ENCODE peak calls at places on chromosomes 4 and X, in eight cellular contexts. H, A, B, D, M, R, I and P are unnamed samples.

GRCh38 chrX:118181030-118181429 is 64.4 kb upstream of the KLHL13 start:
- DNase-seq in D (peak), H (no peak), M (peak), A (no peak), I (no peak), B (no peak), R (no peak), P (no peak)

GRCh38 chr4:40550900-40551546 is 78.6 kb downstream of the RBM47 start:
- DNase-seq in M (peak), A (no peak), B (no peak), D (no peak), H (no peak), R (no peak), I (no peak), P (peak)

GRCh38 chr4:78057135-78057599 is at the start of gene FRAS1:
- DNase-seq in I (peak), M (peak), B (no peak), H (no peak), D (peak), A (peak), R (peak), P (peak)

GRCh38 chr4:141027421-141027820 is 105.8 kb downstream of the RNF150 start:
- DNase-seq in R (peak), D (peak), I (no peak), M (peak), A (no peak), B (no peak), H (no peak), P (peak)

GRCh38 chr4:157170321-157170720 is 50.2 kb upstream of the GRIA2 start:
- DNase-seq in I (no peak), H (no peak), A (no peak), R (no peak), B (no peak), D (no peak), M (peak), P (peak)

GRCh38 chrX:2423293-2423692 is 77.5 kb downstream of the DHRSX start:
- DNase-seq in D (peak), H (no peak), I (no peak), R (no peak), B (no peak), M (peak), A (no peak), P (peak)

GRCh38 chr4:74794341-74794801 is at the start of gene BTC:
- DNase-seq in M (peak), B (no peak), D (peak), R (peak), I (no peak), A (no peak), H (no peak), P (no peak)

GRCh38 chrX:76428243-76429130 is 977 bp downstream of the MAGEE1 start:
- DNase-seq in A (no peak), R (no peak), D (no peak), B (no peak), I (no peak), H (peak), M (no peak), P (no peak)

GRCh38 chr4:77625485-77625884 is 19.9 kb downstream of the CXCL13 start:
- DNase-seq in I (no peak), R (no peak), M (no peak), H (no peak), D (no peak), B (no peak), A (no peak), P (no peak)

GRCh38 chrX:130264573-130264972 is 4.1 kb downstream of the ZNF280C start:
- DNase-seq in B (no peak), A (no peak), D (no peak), I (no peak), R (no peak), M (peak), H (no peak), P (no peak)

GRCh38 chrX:42992199-42992943 is 214.4 kb upstream of the PPP1R2C start:
- DNase-seq in A (no peak), B (no peak), R (no peak), D (peak), I (no peak), M (peak), H (no peak), P (no peak)